ENCODE peak calls at places on chromosomes 2 and 18, in seven cellular contexts. One of them, this sample, is unnamed.

GRCh38 chr18:73563345-73563744 is 584.3 kb downstream of the FBXO15 start:
- DNase-seq in activated T-helper 9 cell treated with anti-CD3 and anti-CD28 coated beads, Interleukin-2, amount 50 U/mL, for 16 hours: no peak
- DNase-seq in activated T-cell treated with anti-CD3 and anti-CD28 coated beads for 1 hour: no peak
- DNase-seq in NT2/D1: no peak
- DNase-seq in astrocyte of the spinal cord: peak
- DNase-seq in ovary: no peak
- DNase-seq in NCI-H1694 treated with DMSO at 0.1 percent for 48 hours: no peak
- DNase-seq in this sample: no peak

GRCh38 chr2:151766421-151767153 is 32.3 kb upstream of the NEB start:
- DNase-seq in astrocyte of the spinal cord: no peak
- DNase-seq in NT2/D1: no peak
- DNase-seq in activated T-cell treated with anti-CD3 and anti-CD28 coated beads for 1 hour: no peak
- DNase-seq in ovary: no peak
- DNase-seq in activated T-helper 9 cell treated with anti-CD3 and anti-CD28 coated beads, Interleukin-2, amount 50 U/mL, for 16 hours: no peak
- DNase-seq in NCI-H1694 treated with DMSO at 0.1 percent for 48 hours: no peak
- DNase-seq in this sample: no peak

GRCh38 chr2:238269741-238270140 is 18.7 kb downstream of the PER2 start:
- DNase-seq in astrocyte of the spinal cord: no peak
- DNase-seq in ovary: no peak
- DNase-seq in NT2/D1: no peak
- DNase-seq in activated T-cell treated with anti-CD3 and anti-CD28 coated beads for 1 hour: no peak
- DNase-seq in activated T-helper 9 cell treated with anti-CD3 and anti-CD28 coated beads, Interleukin-2, amount 50 U/mL, for 16 hours: no peak
- DNase-seq in NCI-H1694 treated with DMSO at 0.1 percent for 48 hours: no peak
- DNase-seq in this sample: no peak

GRCh38 chr2:197803033-197803444 is 1.4 kb upstream of the PLCL1 start:
- DNase-seq in NCI-H1694 treated with DMSO at 0.1 percent for 48 hours: peak
- DNase-seq in NT2/D1: peak
- DNase-seq in activated T-cell treated with anti-CD3 and anti-CD28 coated beads for 1 hour: no peak
- DNase-seq in activated T-helper 9 cell treated with anti-CD3 and anti-CD28 coated beads, Interleukin-2, amount 50 U/mL, for 16 hours: no peak
- DNase-seq in ovary: peak
- DNase-seq in astrocyte of the spinal cord: peak
- DNase-seq in this sample: no peak

GRCh38 chr18:59742325-59743111 is 45.3 kb upstream of the CCBE1 start:
- DNase-seq in activated T-helper 9 cell treated with anti-CD3 and anti-CD28 coated beads, Interleukin-2, amount 50 U/mL, for 16 hours: no peak
- DNase-seq in astrocyte of the spinal cord: peak
- DNase-seq in NT2/D1: no peak
- DNase-seq in ovary: no peak
- DNase-seq in NCI-H1694 treated with DMSO at 0.1 percent for 48 hours: no peak
- DNase-seq in activated T-cell treated with anti-CD3 and anti-CD28 coated beads for 1 hour: no peak
- DNase-seq in this sample: no peak

GRCh38 chr2:227862227-227862740 is 9.1 kb upstream of the DAW1 start:
- DNase-seq in activated T-cell treated with anti-CD3 and anti-CD28 coated beads for 1 hour: no peak
- DNase-seq in astrocyte of the spinal cord: peak
- DNase-seq in ovary: no peak
- DNase-seq in NT2/D1: peak
- DNase-seq in NCI-H1694 treated with DMSO at 0.1 percent for 48 hours: peak
- DNase-seq in activated T-helper 9 cell treated with anti-CD3 and anti-CD28 coated beads, Interleukin-2, amount 50 U/mL, for 16 hours: no peak
- DNase-seq in this sample: no peak

GRCh38 chr2:108541451-108541850 is 7.2 kb downstream of the LIMS1 start:
- DNase-seq in ovary: no peak
- DNase-seq in astrocyte of the spinal cord: no peak
- DNase-seq in activated T-helper 9 cell treated with anti-CD3 and anti-CD28 coated beads, Interleukin-2, amount 50 U/mL, for 16 hours: no peak
- DNase-seq in NCI-H1694 treated with DMSO at 0.1 percent for 48 hours: no peak
- DNase-seq in NT2/D1: no peak
- DNase-seq in activated T-cell treated with anti-CD3 and anti-CD28 coated beads for 1 hour: no peak
- DNase-seq in this sample: no peak

GRCh38 chr2:66553370-66553769 is 118.4 kb downstream of the MEIS1 start:
- DNase-seq in NT2/D1: no peak
- DNase-seq in NCI-H1694 treated with DMSO at 0.1 percent for 48 hours: peak
- DNase-seq in activated T-cell treated with anti-CD3 and anti-CD28 coated beads for 1 hour: no peak
- DNase-seq in astrocyte of the spinal cord: no peak
- DNase-seq in activated T-helper 9 cell treated with anti-CD3 and anti-CD28 coated beads, Interleukin-2, amount 50 U/mL, for 16 hours: no peak
- DNase-seq in ovary: peak
- DNase-seq in this sample: no peak

GRCh38 chr2:201116115-201116958 is at the start of gene CFLAR:
- DNase-seq in astrocyte of the spinal cord: peak
- DNase-seq in NCI-H1694 treated with DMSO at 0.1 percent for 48 hours: peak
- DNase-seq in activated T-helper 9 cell treated with anti-CD3 and anti-CD28 coated beads, Interleukin-2, amount 50 U/mL, for 16 hours: peak
- DNase-seq in ovary: peak
- DNase-seq in activated T-cell treated with anti-CD3 and anti-CD28 coated beads for 1 hour: peak
- DNase-seq in NT2/D1: no peak
- DNase-seq in this sample: peak